ENCODE peak calls at places on chromosomes 2 and 18, in eight cellular contexts. A, K, W, U, M, F, T and S are unnamed samples. For H3K36me3, the result is how much of the 10 kb centered on the place peaks cover.

GRCh38 chr2:11310212-11310611 is 34.2 kb downstream of the ROCK2 start:
- DNase-seq in F (no peak), T (no peak), A (no peak), U (no peak), K (no peak), M (no peak), W (no peak), S (no peak)

GRCh38 chr2:893311-893710 is 57.3 kb upstream of the SNTG2 start:
- DNase-seq in A (no peak), M (no peak), W (peak), T (no peak), K (no peak), U (no peak), F (no peak), S (no peak)

GRCh38 chr2:1793868-1794445 is 49.6 kb upstream of the PXDN start:
- DNase-seq in F (no peak), K (peak), U (no peak), A (no peak), T (no peak), W (no peak), M (no peak), S (no peak)

GRCh38 chr18:32389868-32390267 is 80.8 kb downstream of the GAREM1 start:
- DNase-seq in M (no peak), T (no peak), U (no peak), K (no peak), W (no peak), F (no peak), A (no peak), S (no peak)

GRCh38 chr2:239328306-239329191 is 72.3 kb downstream of the HDAC4 start:
- DNase-seq in T (no peak), M (no peak), K (peak), A (no peak), F (no peak), U (peak), W (no peak), S (no peak)

GRCh38 chr2:45040786-45041185 is 31.5 kb upstream of the SIX2 start:
- DNase-seq in M (no peak), A (no peak), U (no peak), T (no peak), W (peak), K (no peak), F (no peak), S (no peak)

GRCh38 chr2:120562218-120563005 is 173.3 kb upstream of the GLI2 start:
- DNase-seq in K (no peak), A (no peak), T (no peak), M (no peak), U (no peak), F (no peak), W (no peak), S (no peak)

GRCh38 chr18:74617486-74617885 is 19.8 kb downstream of the ZNF407 start:
- DNase-seq in F (no peak), K (no peak), T (no peak), M (no peak), W (no peak), A (no peak), U (no peak), S (no peak)

GRCh38 chr2:160257742-160258577 is 57.9 kb upstream of the ITGB6 start:
- DNase-seq in F (no peak), M (no peak), U (no peak), T (no peak), A (no peak), K (no peak), W (peak), S (no peak)

GRCh38 chr2:88028931-88029330 is 12.6 kb upstream of the RNU2-63P start:
- DNase-seq in W (no peak), T (no peak), F (no peak), U (no peak), K (no peak), A (no peak), M (no peak), S (no peak)

GRCh38 chr2:63856302-63856600 is 14.6 kb downstream of the UGP2 start:
- DNase-seq in K (no peak), T (no peak), U (no peak), M (no peak), W (no peak), F (no peak), A (no peak), S (no peak)

GRCh38 chr2:5690718-5691658 is 1.2 kb upstream of the SOX11 start:
- DNase-seq in W (peak), T (no peak), M (no peak), F (no peak), A (no peak), K (no peak), U (peak), S (no peak)

GRCh38 chr2:121189656-121190381 is 95.2 kb downstream of the TFCP2L1 start:
- DNase-seq in U (no peak), T (no peak), F (no peak), A (no peak), M (no peak), W (no peak), K (no peak), S (no peak)

GRCh38 chr2:88753833-88754584 is 62.5 kb downstream of the RPIA start:
- DNase-seq in K (no peak), T (no peak), A (peak), M (peak), U (peak), F (peak), W (peak), S (no peak)

GRCh38 chr18:3221496-3221895 is 1.7 kb upstream of the MYOM1 start:
- DNase-seq in M (no peak), A (no peak), U (no peak), K (no peak), W (no peak), T (no peak), F (no peak), S (no peak)

GRCh38 chr2:230784840-230785239 is 72.2 kb downstream of the CAB39 start:
- DNase-seq in A (no peak), K (no peak), W (no peak), T (no peak), M (peak), F (no peak), U (no peak), S (no peak)

GRCh38 chr18:79070486-79070885 is 1.3 kb downstream of the ATP9B start:
- DNase-seq in M (no peak), T (no peak), K (no peak), U (no peak), W (no peak), F (no peak), A (no peak), S (no peak)

GRCh38 chr2:71157124-71157802 is 26.8 kb downstream of the MPHOSPH10 start:
- DNase-seq in T (peak), W (peak), K (peak), U (peak), F (no peak), M (no peak), A (peak), S (no peak)

GRCh38 chr18:66616523-66616983 is 12.7 kb upstream of the CDH19 start:
- DNase-seq in U (no peak), K (no peak), W (peak), F (no peak), T (no peak), M (peak), A (no peak), S (no peak)

GRCh38 chr2:88738271-88738670 is 46.8 kb downstream of the RPIA start:
- DNase-seq in W (no peak), M (no peak), F (no peak), T (no peak), K (no peak), U (peak), A (no peak), S (no peak)

GRCh38 chr2:181766129-181766528 is 85.8 kb upstream of the NEUROD1 start:
- DNase-seq in T (no peak), U (no peak), W (no peak), M (no peak), A (no peak), F (no peak), K (no peak), S (no peak)

GRCh38 chr18:8049147-8049546 is 482.0 kb downstream of the PTPRM start:
- DNase-seq in U (peak), M (no peak), F (no peak), A (no peak), T (no peak), K (no peak), W (no peak), S (no peak)

GRCh38 chr2:23400703-23401102 is 15.7 kb downstream of the KLHL29 start:
- DNase-seq in F (no peak), T (no peak), M (no peak), K (no peak), W (no peak), U (no peak), A (no peak), S (no peak)

GRCh38 chr2:109196081-109196875 is 67.3 kb downstream of the SH3RF3 start:
- DNase-seq in F (no peak), W (no peak), K (peak), T (no peak), A (no peak), M (no peak), U (no peak), S (no peak)

GRCh38 chr2:44778671-44779476 is 162.6 kb upstream of the SIX3 start:
- DNase-seq in F (peak), W (peak), M (no peak), T (no peak), K (no peak), A (peak), U (no peak), S (no peak)

GRCh38 chr2:169676357-169676756 is 17.8 kb downstream of the CFAP210 start:
- DNase-seq in K (no peak), U (no peak), F (no peak), M (no peak), A (peak), T (no peak), W (no peak), S (no peak)

GRCh38 chr2:25972049-25972823 is 10.1 kb downstream of the KIF3C start:
- DNase-seq in T (no peak), A (no peak), U (peak), M (peak), F (no peak), W (no peak), K (no peak), S (no peak)

GRCh38 chr2:239285071-239285931 is 115.5 kb downstream of the HDAC4 start:
- DNase-seq in K (no peak), F (no peak), T (no peak), U (no peak), M (no peak), A (no peak), W (no peak), S (no peak)

GRCh38 chr2:219616550-219616949 is 10.9 kb upstream of the SLC4A3 start:
- DNase-seq in M (no peak), W (no peak), U (no peak), F (no peak), K (no peak), T (no peak), A (no peak), S (no peak)

GRCh38 chr2:40814621-40815020 is 362.7 kb upstream of the SLC8A1 start:
- DNase-seq in T (no peak), W (no peak), A (no peak), U (no peak), K (no peak), F (no peak), M (no peak), S (no peak)

GRCh38 chr2:223597071-223597470 is 5.1 kb downstream of the SCG2 start:
- DNase-seq in A (no peak), U (peak), T (no peak), W (no peak), F (no peak), M (no peak), K (no peak), S (no peak)

GRCh38 chr2:70190086-70190412 is 770 bp downstream of the C2orf42 start:
- DNase-seq in K (no peak), W (peak), T (no peak), A (no peak), F (no peak), M (no peak), U (peak), S (no peak)

GRCh38 chr2:101464841-101465240 is 10.1 kb downstream of the RFX8 start:
- DNase-seq in K (no peak), U (peak), M (peak), W (no peak), F (no peak), T (no peak), A (no peak), S (no peak)

GRCh38 chr18:9519431-9519830 is 44.1 kb downstream of the RALBP1 start:
- DNase-seq in F (no peak), T (no peak), K (no peak), A (no peak), W (no peak), U (no peak), M (no peak), S (no peak)

GRCh38 chr2:135997380-135997779 is 12.0 kb upstream of the DARS1 start:
- DNase-seq in F (no peak), W (peak), K (peak), M (no peak), T (no peak), U (no peak), A (peak), S (no peak)

GRCh38 chr2:157620956-157621355 is 7.7 kb downstream of the ACVR1C start:
- DNase-seq in U (peak), F (no peak), M (no peak), K (no peak), W (no peak), A (no peak), T (no peak), S (no peak)

GRCh38 chr2:201235865-201236811 is 24.2 kb upstream of the CASP8 start:
- DNase-seq in A (peak), K (peak), T (peak), W (peak), M (peak), F (no peak), U (peak), S (no peak)

GRCh38 chr2:201232125-201232815 is 28.1 kb upstream of the CASP8 start:
- DNase-seq in A (peak), K (peak), T (peak), F (peak), M (peak), U (peak), W (peak), S (peak)

GRCh38 chr2:201234167-201235139 is 25.9 kb upstream of the CASP8 start:
- DNase-seq in M (no peak), U (peak), F (no peak), K (no peak), T (no peak), A (peak), W (no peak), S (no peak)

GRCh38 chr2:201237486-201238241 is 22.7 kb upstream of the CASP8 start:
- DNase-seq in K (no peak), U (no peak), A (no peak), T (no peak), W (no peak), M (no peak), F (no peak), S (no peak)

GRCh38 chr2:201233192-201234166 is 26.9 kb upstream of the CASP8 start:
- DNase-seq in K (peak), T (peak), A (peak), F (peak), W (peak), M (peak), U (no peak), S (peak)
- H3K36me3 ChIP-seq in K (under half), T (under half), A (under half), F (under half), W (under half), M (under half), U (under half), S (under half)

GRCh38 chr2:221235941-221236340 is 336.2 kb downstream of the EPHA4 start:
- DNase-seq in A (no peak), T (no peak), M (no peak), K (no peak), F (no peak), W (no peak), U (no peak), S (no peak)
- H3K4me3 ChIP-seq in A (no peak), T (no peak), M (no peak), K (no peak), F (no peak), W (no peak), U (no peak), S (no peak)

GRCh38 chr2:46367286-46367685 is 70.1 kb downstream of the EPAS1 start:
- DNase-seq in A (no peak), M (no peak), U (peak), T (no peak), W (no peak), K (no peak), F (no peak), S (no peak)

GRCh38 chr2:46372475-46372874 is 75.3 kb downstream of the EPAS1 start:
- DNase-seq in U (no peak), F (no peak), K (no peak), T (no peak), W (no peak), M (no peak), A (no peak), S (no peak)

GRCh38 chr2:46368416-46368815 is 71.2 kb downstream of the EPAS1 start:
- DNase-seq in T (no peak), W (no peak), M (no peak), F (no peak), A (no peak), K (no peak), U (no peak), S (no peak)

GRCh38 chr2:46371858-46372257 is 74.7 kb downstream of the EPAS1 start:
- DNase-seq in A (no peak), W (no peak), U (no peak), K (no peak), F (no peak), M (no peak), T (no peak), S (no peak)

GRCh38 chr2:46369783-46370182 is 72.6 kb downstream of the EPAS1 start:
- DNase-seq in A (no peak), T (no peak), K (no peak), M (no peak), F (no peak), U (no peak), W (no peak), S (no peak)
- H3K36me3 ChIP-seq in A (under half), T (half or more), K (under half), M (under half), F (under half), U (half or more), W (under half), S (under half)

GRCh38 chr2:144706671-144707070 is 186.8 kb upstream of the ZEB2 start:
- DNase-seq in T (no peak), W (no peak), M (no peak), A (no peak), K (no peak), F (no peak), U (no peak), S (no peak)

GRCh38 chr2:144702051-144702450 is 182.1 kb upstream of the ZEB2 start:
- DNase-seq in F (no peak), M (no peak), K (no peak), W (no peak), A (peak), U (no peak), T (no peak), S (no peak)

GRCh38 chr2:144705328-144706245 is 185.7 kb upstream of the ZEB2 start:
- DNase-seq in T (no peak), A (no peak), W (no peak), K (no peak), U (peak), F (no peak), M (peak), S (no peak)

GRCh38 chr2:144703852-144704324 is 184.0 kb upstream of the ZEB2 start:
- DNase-seq in K (no peak), M (peak), A (peak), T (no peak), U (peak), W (peak), F (no peak), S (no peak)

GRCh38 chr2:144704696-144705095 is 184.8 kb upstream of the ZEB2 start:
- DNase-seq in W (no peak), A (peak), K (no peak), T (no peak), U (no peak), F (no peak), M (no peak), S (no peak)
- H3K4me3 ChIP-seq in W (no peak), A (peak), K (no peak), T (no peak), U (no peak), F (no peak), M (no peak), S (no peak)

GRCh38 chr2:15971351-15971750 is 31.0 kb downstream of the MYCN start:
- DNase-seq in U (no peak), A (no peak), F (no peak), W (no peak), M (no peak), T (no peak), K (no peak), S (no peak)
- H3K36me3 ChIP-seq in U (under half), A (under half), F (under half), W (under half), M (under half), T (under half), K (under half), S (under half)

GRCh38 chr2:28400434-28400833 is 7.8 kb downstream of the FOSL2 start:
- DNase-seq in F (no peak), M (no peak), W (no peak), K (no peak), A (no peak), U (no peak), T (no peak), S (no peak)
- H3K4me3 ChIP-seq in F (no peak), M (no peak), W (no peak), K (no peak), A (no peak), U (no peak), T (peak), S (peak)